ENCODE peak calls at places on chromosomes 12 and 14, in five cellular contexts. M is SJCRH30; I is activated CD4-positive, alpha-beta T cell treated with anti-CD3 and anti-CD28 coated beads, Interleukin-2, amount 50 U/mL, for 1 hour; C is activated CD8-positive, alpha-beta T cell treated with anti-CD3 and anti-CD28 coated beads, Interleukin-2, amount 10 ng/mL, durations not matched to agents 7 days and 5 days; J is GM12865. V is an unnamed sample.

GRCh38 chr14:63343878-63344277 is 25.1 kb upstream of the GPHB5 start:
- DNase-seq in M (no peak), I (no peak), C (no peak), J (no peak), V (no peak)

GRCh38 chr12:30739020-30739419 is 15.7 kb downstream of the CAPRIN2 start:
- DNase-seq in M (no peak), I (no peak), C (no peak), J (no peak), V (no peak)

GRCh38 chr12:6434205-6435180 is 10.3 kb upstream of the CD27 start:
- DNase-seq in M (no peak), I (peak; percentile 28), C (peak; percentile 62), J (peak; percentile 73), V (no peak)

GRCh38 chr12:120241561-120242274 is 23.8 kb downstream of the PXN start:
- DNase-seq in M (no peak), I (no peak), C (no peak), J (no peak), V (no peak)

GRCh38 chr12:44015333-44015941 is 179.6 kb downstream of the TMEM117 start:
- DNase-seq in M (no peak), I (no peak), C (no peak), J (peak; percentile 69), V (peak; percentile 56)

GRCh38 chr12:96132819-96133218 is 61.4 kb upstream of the ELK3 start:
- DNase-seq in M (peak; percentile 26), I (peak; percentile 6), C (peak; percentile 53), J (peak; percentile 28), V (peak; percentile 77)

GRCh38 chr12:50934981-50935807 is 17.1 kb upstream of the HIGD1C start:
- DNase-seq in M (no peak), I (no peak), C (no peak), J (no peak), V (peak; percentile 20)

GRCh38 chr12:53696285-53696654 is 20.4 kb upstream of the ATP5MC2 start:
- DNase-seq in M (peak; percentile 28), I (no peak), C (no peak), J (peak; percentile 61), V (peak; percentile 64)

GRCh38 chr14:65937079-65937803 is 524.7 kb downstream of the FUT8 start:
- DNase-seq in M (no peak), I (no peak), C (no peak), J (no peak), V (no peak)

V was measured in NB4.